ENCODE peak calls at places on chromosome 9, in four cellular contexts. One of them, this sample, is unnamed.

GRCh38 chr9:18492612-18493011 is 18.7 kb downstream of the ADAMTSL1 start:
- DNase-seq in WERI-Rb-1: no peak
- DNase-seq in H7: no peak
- DNase-seq in psoas muscle: no peak
- DNase-seq in this sample: no peak

GRCh38 chr9:123033864-123034598 is 564 bp downstream of the GPR21 start:
- DNase-seq in WERI-Rb-1: no peak
- DNase-seq in H7: no peak
- DNase-seq in psoas muscle: peak; percentile 75
- DNase-seq in this sample: no peak

GRCh38 chr9:129143461-129143927 is 32.3 kb downstream of the PTPA start:
- DNase-seq in WERI-Rb-1: no peak
- DNase-seq in H7: peak; percentile 83
- DNase-seq in psoas muscle: peak; percentile 82
- DNase-seq in this sample: peak; percentile 26

GRCh38 chr9:20989923-20990341 is 41.5 kb downstream of the HACD4 start:
- DNase-seq in WERI-Rb-1: no peak
- DNase-seq in H7: no peak
- DNase-seq in psoas muscle: peak; percentile 54
- DNase-seq in this sample: no peak

GRCh38 chr9:27426717-27427645 is 97.1 kb upstream of the IFNK start:
- DNase-seq in WERI-Rb-1: no peak
- DNase-seq in H7: peak; percentile 20
- DNase-seq in psoas muscle: no peak
- DNase-seq in this sample: peak; percentile 23

GRCh38 chr9:133575673-133576590 is 33.3 kb downstream of the FAM163B start:
- DNase-seq in WERI-Rb-1: no peak
- DNase-seq in H7: peak; percentile 69
- DNase-seq in psoas muscle: no peak
- DNase-seq in this sample: no peak

GRCh38 chr9:70805953-70806352 is 315.5 kb downstream of the TRPM3 start:
- DNase-seq in WERI-Rb-1: no peak
- DNase-seq in H7: no peak
- DNase-seq in psoas muscle: no peak
- DNase-seq in this sample: no peak

GRCh38 chr9:16612627-16613026 is 257.8 kb downstream of the BNC2 start:
- DNase-seq in WERI-Rb-1: no peak
- DNase-seq in H7: no peak
- DNase-seq in psoas muscle: no peak
- DNase-seq in this sample: peak; percentile 40

GRCh38 chr9:120306561-120306960 is 273.4 kb downstream of the CDK5RAP2 start:
- DNase-seq in WERI-Rb-1: no peak
- DNase-seq in H7: no peak
- DNase-seq in psoas muscle: no peak
- DNase-seq in this sample: no peak

GRCh38 chr9:95132406-95133350 is 184.8 kb downstream of the FANCC start:
- DNase-seq in WERI-Rb-1: peak; percentile 65
- DNase-seq in H7: no peak
- DNase-seq in psoas muscle: no peak
- DNase-seq in this sample: no peak

GRCh38 chr9:95516736-95517558 is at the start of gene PTCH1:
- DNase-seq in WERI-Rb-1: peak; percentile 52
- DNase-seq in H7: peak; percentile 83
- DNase-seq in psoas muscle: peak; percentile 65
- DNase-seq in this sample: no peak

GRCh38 chr9:98215266-98215665 is 22.8 kb upstream of the CORO2A start:
- DNase-seq in WERI-Rb-1: no peak
- DNase-seq in H7: peak; percentile 15
- DNase-seq in psoas muscle: peak; percentile 18
- DNase-seq in this sample: no peak

GRCh38 chr9:98997580-98997979 is 53.9 kb downstream of the COL15A1 start:
- DNase-seq in WERI-Rb-1: no peak
- DNase-seq in H7: no peak
- DNase-seq in psoas muscle: no peak
- DNase-seq in this sample: peak; percentile 65

GRCh38 chr9:97847474-97848236 is 5.4 kb upstream of the FOXE1 start:
- DNase-seq in WERI-Rb-1: peak; percentile 42
- DNase-seq in H7: peak; percentile 63
- DNase-seq in psoas muscle: no peak
- DNase-seq in this sample: no peak

GRCh38 chr9:133115604-133116345 is 5.3 kb downstream of the RALGDS start:
- DNase-seq in WERI-Rb-1: peak; percentile 10
- DNase-seq in H7: peak; percentile 61
- DNase-seq in psoas muscle: peak; percentile 59
- DNase-seq in this sample: no peak

GRCh38 chr9:95930314-95930713 is 54.8 kb downstream of the ERCC6L2 start:
- DNase-seq in WERI-Rb-1: no peak
- DNase-seq in H7: no peak
- DNase-seq in psoas muscle: no peak
- DNase-seq in this sample: no peak

GRCh38 chr9:123339666-123340414 is 16.2 kb upstream of the CRB2 start:
- DNase-seq in WERI-Rb-1: no peak
- DNase-seq in H7: no peak
- DNase-seq in psoas muscle: no peak
- DNase-seq in this sample: no peak

GRCh38 chr9:122065923-122066629 is 27.0 kb downstream of the TTLL11 start:
- DNase-seq in WERI-Rb-1: no peak
- DNase-seq in H7: no peak
- DNase-seq in psoas muscle: no peak
- DNase-seq in this sample: no peak

GRCh38 chr9:133352635-133353340 is 3.5 kb downstream of the SURF1 start:
- DNase-seq in WERI-Rb-1: no peak
- DNase-seq in H7: no peak
- DNase-seq in psoas muscle: no peak
- DNase-seq in this sample: no peak

GRCh38 chr9:91422832-91423711 is 560 bp downstream of the NFIL3 start:
- DNase-seq in WERI-Rb-1: peak; percentile 66
- DNase-seq in H7: no peak
- DNase-seq in psoas muscle: peak; percentile 80
- DNase-seq in this sample: peak; percentile 72

GRCh38 chr9:70411141-70411929 is 3.1 kb downstream of the KLF9 start:
- DNase-seq in WERI-Rb-1: no peak
- DNase-seq in H7: no peak
- DNase-seq in psoas muscle: peak; percentile 93
- DNase-seq in this sample: peak; percentile 52

GRCh38 chr9:20408513-20408912 is 213.8 kb downstream of the MLLT3 start:
- DNase-seq in WERI-Rb-1: no peak
- DNase-seq in H7: peak; percentile 13
- DNase-seq in psoas muscle: no peak
- DNase-seq in this sample: no peak

GRCh38 chr9:95679874-95680273 is 163.1 kb upstream of the PTCH1 start:
- DNase-seq in WERI-Rb-1: no peak
- DNase-seq in H7: no peak
- DNase-seq in psoas muscle: no peak
- DNase-seq in this sample: no peak

GRCh38 chr9:116027096-116027495 is 126.5 kb upstream of the PAPPA start:
- DNase-seq in WERI-Rb-1: no peak
- DNase-seq in H7: no peak
- DNase-seq in psoas muscle: no peak
- DNase-seq in this sample: no peak

GRCh38 chr9:91419222-91420191 is 4.1 kb downstream of the NFIL3 start:
- DNase-seq in WERI-Rb-1: no peak
- DNase-seq in H7: no peak
- DNase-seq in psoas muscle: peak; percentile 77
- DNase-seq in this sample: peak; percentile 89

GRCh38 chr9:111632051-111632450 is 917 bp downstream of the DNAJC25 start:
- DNase-seq in WERI-Rb-1: no peak
- DNase-seq in H7: no peak
- DNase-seq in psoas muscle: no peak
- DNase-seq in this sample: no peak

GRCh38 chr9:37974506-37975173 is 70.7 kb upstream of the SLC25A51 start:
- DNase-seq in WERI-Rb-1: no peak
- DNase-seq in H7: no peak
- DNase-seq in psoas muscle: no peak
- DNase-seq in this sample: peak; percentile 62

GRCh38 chr9:135315572-135315971 is 164.0 kb upstream of the PPP1R26 start:
- DNase-seq in WERI-Rb-1: no peak
- DNase-seq in H7: no peak
- DNase-seq in psoas muscle: no peak
- DNase-seq in this sample: no peak
- H3K4me3 ChIP-seq in WERI-Rb-1: no peak overlapping the region
- H3K4me3 ChIP-seq in H7: no peak overlapping the region
- H3K4me3 ChIP-seq in psoas muscle: no peak overlapping the region
- H3K4me3 ChIP-seq in this sample: no peak overlapping the region

GRCh38 chr9:127047971-127048370 is 74.5 kb downstream of the ANGPTL2 start:
- DNase-seq in WERI-Rb-1: no peak
- DNase-seq in H7: no peak
- DNase-seq in psoas muscle: no peak
- DNase-seq in this sample: no peak

GRCh38 chr9:127050581-127050980 is 71.9 kb downstream of the ANGPTL2 start:
- DNase-seq in WERI-Rb-1: no peak
- DNase-seq in H7: no peak
- DNase-seq in psoas muscle: no peak
- DNase-seq in this sample: no peak

GRCh38 chr9:127050152-127050551 is 72.3 kb downstream of the ANGPTL2 start:
- DNase-seq in WERI-Rb-1: no peak
- DNase-seq in H7: no peak
- DNase-seq in psoas muscle: no peak
- DNase-seq in this sample: no peak

GRCh38 chr9:127049581-127049980 is 72.9 kb downstream of the ANGPTL2 start:
- DNase-seq in WERI-Rb-1: no peak
- DNase-seq in H7: no peak
- DNase-seq in psoas muscle: no peak
- DNase-seq in this sample: no peak

GRCh38 chr9:127049044-127049443 is 73.4 kb downstream of the ANGPTL2 start:
- DNase-seq in WERI-Rb-1: no peak
- DNase-seq in H7: no peak
- DNase-seq in psoas muscle: no peak
- DNase-seq in this sample: peak; percentile 88
- H3K4me3 ChIP-seq in WERI-Rb-1: no peak overlapping the region
- H3K4me3 ChIP-seq in H7: no peak overlapping the region
- H3K4me3 ChIP-seq in psoas muscle: no peak overlapping the region
- H3K4me3 ChIP-seq in this sample: no peak overlapping the region

DNA sequence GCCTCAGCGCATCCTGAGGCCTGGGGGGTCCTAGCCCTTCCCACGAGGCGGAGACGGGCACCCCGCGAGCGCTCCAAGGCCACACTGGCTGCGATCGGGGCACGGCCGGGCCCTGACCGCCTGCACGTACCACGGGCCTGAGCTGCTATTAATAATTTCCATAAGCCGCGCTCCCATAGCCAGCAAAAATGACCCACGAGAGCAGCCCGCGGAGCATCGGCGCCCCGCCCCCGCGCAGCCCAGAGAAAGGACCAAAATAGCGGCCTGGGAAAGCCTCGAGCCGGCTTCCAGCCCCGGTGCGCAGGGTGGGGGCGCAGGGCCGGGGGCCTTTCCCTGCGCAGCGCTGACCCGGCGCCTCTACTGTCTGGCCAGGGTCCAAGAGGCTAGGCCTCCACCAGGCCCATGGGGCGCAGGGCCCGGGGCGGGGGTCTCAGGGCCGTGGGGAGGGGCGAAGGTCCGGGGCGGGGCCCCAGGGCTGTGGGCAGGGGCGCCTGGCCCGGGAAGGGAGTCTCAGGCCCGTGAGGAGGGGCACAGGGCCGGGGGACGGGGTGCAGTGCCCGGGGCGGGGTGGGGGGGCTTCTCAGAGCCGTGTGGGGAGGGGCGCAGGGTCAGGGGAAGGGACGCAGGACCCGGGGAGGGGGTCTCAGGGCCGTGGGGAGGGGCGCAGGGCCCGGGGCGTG is 54.4 kb downstream of the EXD3 start:
- DNase-seq in WERI-Rb-1: no peak
- DNase-seq in H7: no peak
- DNase-seq in psoas muscle: peak; percentile 50
- DNase-seq in this sample: no peak
- H3K4me3 ChIP-seq in WERI-Rb-1: no peak overlapping the region
- H3K4me3 ChIP-seq in H7: no peak overlapping the region
- H3K4me3 ChIP-seq in psoas muscle: no peak overlapping the region
- H3K4me3 ChIP-seq in this sample: no peak overlapping the region

GRCh38 chr9:73133921-73134407 is 17.7 kb upstream of the ANXA1 start:
- DNase-seq in WERI-Rb-1: no peak
- DNase-seq in H7: no peak
- DNase-seq in psoas muscle: no peak
- DNase-seq in this sample: no peak

GRCh38 chr9:73131376-73131775 is 20.3 kb upstream of the ANXA1 start:
- DNase-seq in WERI-Rb-1: no peak
- DNase-seq in H7: no peak
- DNase-seq in psoas muscle: no peak
- DNase-seq in this sample: no peak

GRCh38 chr9:73132034-73132776 is 19.5 kb upstream of the ANXA1 start:
- DNase-seq in WERI-Rb-1: no peak
- DNase-seq in H7: peak; percentile 5
- DNase-seq in psoas muscle: peak; percentile 72
- DNase-seq in this sample: no peak

GRCh38 chr9:73135394-73135793 is 16.3 kb upstream of the ANXA1 start:
- DNase-seq in WERI-Rb-1: no peak
- DNase-seq in H7: no peak
- DNase-seq in psoas muscle: no peak
- DNase-seq in this sample: no peak

GRCh38 chr9:73133042-73133651 is 18.5 kb upstream of the ANXA1 start:
- DNase-seq in WERI-Rb-1: no peak
- DNase-seq in H7: no peak
- DNase-seq in psoas muscle: no peak
- DNase-seq in this sample: no peak
- H3K4me3 ChIP-seq in WERI-Rb-1: no peak overlapping the region
- H3K4me3 ChIP-seq in H7: no peak overlapping the region
- H3K4me3 ChIP-seq in psoas muscle: peak overlapping the region; percentile 70
- H3K4me3 ChIP-seq in this sample: peak overlapping the region; percentile 43

DNA sequence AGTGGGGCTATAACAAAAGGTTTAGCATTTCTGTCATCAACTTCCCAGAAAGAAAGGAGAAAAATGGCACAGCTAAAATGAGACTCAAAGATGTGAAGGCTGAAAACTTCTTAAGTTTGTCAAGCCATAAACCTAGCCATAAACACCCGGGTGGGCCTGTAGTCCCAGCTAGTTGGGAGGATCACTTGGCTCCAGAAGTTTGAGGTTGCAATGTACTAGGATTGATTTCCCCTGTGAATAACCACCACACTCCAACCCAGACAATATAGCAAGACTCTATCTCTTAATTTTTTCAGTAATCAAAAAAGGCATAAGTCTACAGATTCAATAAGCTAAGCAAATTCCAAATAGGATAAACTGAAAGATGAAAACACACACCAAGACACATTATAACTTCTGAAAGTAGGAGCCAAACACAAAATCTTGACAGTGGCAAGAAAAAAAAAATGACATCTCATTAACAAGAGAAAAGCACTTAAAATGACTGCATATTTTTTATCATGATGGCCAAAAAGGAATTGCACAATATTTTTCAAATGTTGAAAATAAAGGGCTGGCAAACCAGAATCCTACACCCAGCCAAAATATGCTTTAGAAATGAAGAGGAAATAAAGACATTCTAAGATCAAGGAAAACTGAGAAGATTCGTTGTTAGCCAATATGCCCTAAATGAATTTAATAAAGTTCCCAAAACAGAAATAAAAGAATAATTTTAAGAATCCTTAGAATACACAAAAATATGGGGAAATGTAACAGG is 308.4 kb downstream of the BRINP1 start:
- DNase-seq in WERI-Rb-1: no peak
- DNase-seq in H7: no peak
- DNase-seq in psoas muscle: no peak
- DNase-seq in this sample: no peak
- H3K4me3 ChIP-seq in WERI-Rb-1: no peak overlapping the region
- H3K4me3 ChIP-seq in H7: no peak overlapping the region
- H3K4me3 ChIP-seq in psoas muscle: no peak overlapping the region
- H3K4me3 ChIP-seq in this sample: no peak overlapping the region